ENCODE peak calls at places on chromosome 10, in five cellular contexts. One of them, this sample, is unnamed.

GRCh38 chr10:110967009-110967630 is 47.7 kb downstream of the SHOC2 start:
- DNase-seq in AG04450: no peak
- DNase-seq in neural progenitor cell: no peak
- DNase-seq in psoas muscle: no peak
- DNase-seq in epithelial cell of prostate: no peak
- DNase-seq in this sample: no peak

GRCh38 chr10:30591249-30591670 is 38.3 kb downstream of the LYZL2 start:
- DNase-seq in AG04450: peak; percentile 10
- DNase-seq in neural progenitor cell: peak; percentile 60
- DNase-seq in psoas muscle: no peak
- DNase-seq in epithelial cell of prostate: no peak
- DNase-seq in this sample: no peak

GRCh38 chr10:75226656-75227055 is 9.1 kb downstream of the COMTD1 start:
- DNase-seq in AG04450: no peak
- DNase-seq in neural progenitor cell: peak; percentile 56
- DNase-seq in psoas muscle: no peak
- DNase-seq in epithelial cell of prostate: no peak
- DNase-seq in this sample: no peak

GRCh38 chr10:117346574-117346973 is 28.7 kb downstream of the PDZD8 start:
- DNase-seq in AG04450: no peak
- DNase-seq in neural progenitor cell: peak; percentile 11
- DNase-seq in psoas muscle: no peak
- DNase-seq in epithelial cell of prostate: no peak
- DNase-seq in this sample: no peak

GRCh38 chr10:76643465-76643864 is 994.1 kb downstream of the KCNMA1 start:
- DNase-seq in AG04450: no peak
- DNase-seq in neural progenitor cell: peak; percentile 6
- DNase-seq in psoas muscle: peak; percentile 65
- DNase-seq in epithelial cell of prostate: no peak
- DNase-seq in this sample: no peak

GRCh38 chr10:54402576-54402975 is 398.5 kb downstream of the PCDH15 start:
- DNase-seq in AG04450: no peak
- DNase-seq in neural progenitor cell: peak; percentile 42
- DNase-seq in psoas muscle: no peak
- DNase-seq in epithelial cell of prostate: no peak
- DNase-seq in this sample: no peak

GRCh38 chr10:112835933-112836564 is 114.0 kb upstream of the TCF7L2 start:
- DNase-seq in AG04450: no peak
- DNase-seq in neural progenitor cell: peak; percentile 47
- DNase-seq in psoas muscle: peak; percentile 75
- DNase-seq in epithelial cell of prostate: no peak
- DNase-seq in this sample: no peak

GRCh38 chr10:2978111-2978510 is 89.2 kb upstream of the PFKP start:
- DNase-seq in AG04450: no peak
- DNase-seq in neural progenitor cell: peak; percentile 74
- DNase-seq in psoas muscle: no peak
- DNase-seq in epithelial cell of prostate: no peak
- DNase-seq in this sample: peak; percentile 9

GRCh38 chr10:13971586-13972475 is 358.9 kb downstream of the FRMD4A start:
- DNase-seq in AG04450: no peak
- DNase-seq in neural progenitor cell: no peak
- DNase-seq in psoas muscle: no peak
- DNase-seq in epithelial cell of prostate: no peak
- DNase-seq in this sample: no peak

GRCh38 chr10:118981946-118982345 is 47.6 kb upstream of the NANOS1 start:
- DNase-seq in AG04450: no peak
- DNase-seq in neural progenitor cell: no peak
- DNase-seq in psoas muscle: no peak
- DNase-seq in epithelial cell of prostate: no peak
- DNase-seq in this sample: no peak

GRCh38 chr10:69742928-69743602 is 58.6 kb upstream of the COL13A1 start:
- DNase-seq in AG04450: no peak
- DNase-seq in neural progenitor cell: peak; percentile 72
- DNase-seq in psoas muscle: peak; percentile 71
- DNase-seq in epithelial cell of prostate: no peak
- DNase-seq in this sample: no peak

GRCh38 chr10:69152002-69152401 is 28.0 kb downstream of the VPS26A start:
- DNase-seq in AG04450: no peak
- DNase-seq in neural progenitor cell: no peak
- DNase-seq in psoas muscle: no peak
- DNase-seq in epithelial cell of prostate: no peak
- DNase-seq in this sample: no peak

GRCh38 chr10:128867119-128867518 is 599.9 kb upstream of the MGMT start:
- DNase-seq in AG04450: no peak
- DNase-seq in neural progenitor cell: no peak
- DNase-seq in psoas muscle: no peak
- DNase-seq in epithelial cell of prostate: no peak
- DNase-seq in this sample: no peak

GRCh38 chr10:74371696-74372095 is 220.7 kb downstream of the ADK start:
- DNase-seq in AG04450: no peak
- DNase-seq in neural progenitor cell: no peak
- DNase-seq in psoas muscle: no peak
- DNase-seq in epithelial cell of prostate: no peak
- DNase-seq in this sample: no peak

GRCh38 chr10:27138277-27138676 is 15.9 kb downstream of the YME1L1 start:
- DNase-seq in AG04450: no peak
- DNase-seq in neural progenitor cell: no peak
- DNase-seq in psoas muscle: no peak
- DNase-seq in epithelial cell of prostate: no peak
- DNase-seq in this sample: no peak

GRCh38 chr10:34341473-34341872 is 473.6 kb downstream of the PARD3 start:
- DNase-seq in AG04450: no peak
- DNase-seq in neural progenitor cell: no peak
- DNase-seq in psoas muscle: no peak
- DNase-seq in epithelial cell of prostate: no peak
- DNase-seq in this sample: no peak

GRCh38 chr10:114925675-114926204 is 12.3 kb upstream of the TRUB1 start:
- DNase-seq in AG04450: no peak
- DNase-seq in neural progenitor cell: no peak
- DNase-seq in psoas muscle: no peak
- DNase-seq in epithelial cell of prostate: no peak
- DNase-seq in this sample: no peak

GRCh38 chr10:37638569-37638968 is 218.8 kb downstream of the ZNF248 start:
- DNase-seq in AG04450: no peak
- DNase-seq in neural progenitor cell: no peak
- DNase-seq in psoas muscle: no peak
- DNase-seq in epithelial cell of prostate: no peak
- DNase-seq in this sample: no peak

GRCh38 chr10:77698267-77698932 is 60.8 kb upstream of the KCNMA1 start:
- DNase-seq in AG04450: no peak
- DNase-seq in neural progenitor cell: no peak
- DNase-seq in psoas muscle: no peak
- DNase-seq in epithelial cell of prostate: no peak
- DNase-seq in this sample: no peak

GRCh38 chr10:84537447-84537931 is 209.1 kb downstream of the CCSER2 start:
- DNase-seq in AG04450: peak; percentile 21
- DNase-seq in neural progenitor cell: peak; percentile 86
- DNase-seq in psoas muscle: peak; percentile 66
- DNase-seq in epithelial cell of prostate: no peak
- DNase-seq in this sample: peak; percentile 26

GRCh38 chr10:130961506-130962239 is 349.8 kb downstream of the TCERG1L start:
- DNase-seq in AG04450: no peak
- DNase-seq in neural progenitor cell: no peak
- DNase-seq in psoas muscle: no peak
- DNase-seq in epithelial cell of prostate: no peak
- DNase-seq in this sample: no peak

GRCh38 chr10:29034592-29034991 is 254.3 kb upstream of the LYZL1 start:
- DNase-seq in AG04450: no peak
- DNase-seq in neural progenitor cell: no peak
- DNase-seq in psoas muscle: no peak
- DNase-seq in epithelial cell of prostate: no peak
- DNase-seq in this sample: no peak

GRCh38 chr10:92284112-92284704 is 6.7 kb downstream of the CPEB3 start:
- DNase-seq in AG04450: no peak
- DNase-seq in neural progenitor cell: no peak
- DNase-seq in psoas muscle: no peak
- DNase-seq in epithelial cell of prostate: no peak
- DNase-seq in this sample: no peak

GRCh38 chr10:5666324-5667220 is at the start of gene ASB13:
- DNase-seq in AG04450: no peak
- DNase-seq in neural progenitor cell: peak; percentile 89
- DNase-seq in psoas muscle: peak; percentile 87
- DNase-seq in epithelial cell of prostate: no peak
- DNase-seq in this sample: peak; percentile 75

GRCh38 chr10:101208543-101208942 is 20.7 kb downstream of the LBX1 start:
- DNase-seq in AG04450: no peak
- DNase-seq in neural progenitor cell: no peak
- DNase-seq in psoas muscle: no peak
- DNase-seq in epithelial cell of prostate: no peak
- DNase-seq in this sample: no peak

GRCh38 chr10:79088176-79088575 is 19.4 kb downstream of the ZMIZ1 start:
- DNase-seq in AG04450: no peak
- DNase-seq in neural progenitor cell: no peak
- DNase-seq in psoas muscle: no peak
- DNase-seq in epithelial cell of prostate: no peak
- DNase-seq in this sample: no peak
- H3K27ac ChIP-seq in AG04450: no peak overlapping the region
- H3K27ac ChIP-seq in neural progenitor cell: no peak overlapping the region
- H3K27ac ChIP-seq in psoas muscle: peak overlapping the region; percentile 36
- H3K27ac ChIP-seq in epithelial cell of prostate: peak overlapping the region; percentile 11
- H3K27ac ChIP-seq in this sample: no peak overlapping the region

DNA sequence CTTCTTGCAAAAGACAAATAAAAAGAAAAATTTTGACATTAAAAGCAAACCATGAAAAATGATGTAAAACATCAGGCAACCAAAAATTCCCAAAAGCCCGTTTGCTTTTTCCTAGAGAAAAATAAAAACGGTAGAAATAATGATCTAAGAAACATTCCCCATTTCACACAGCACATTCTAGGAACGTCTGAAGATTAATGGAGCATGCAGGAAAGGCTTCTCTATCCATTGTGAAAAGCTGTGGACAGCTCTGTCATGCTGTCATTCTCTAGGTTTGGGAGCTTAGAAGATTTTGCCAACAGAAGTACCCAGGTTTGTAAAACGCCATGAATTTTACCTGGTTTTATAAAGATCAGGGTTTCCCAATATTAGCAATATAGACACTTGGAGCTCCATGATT is 11.2 kb upstream of the PRTFDC1 start:
- DNase-seq in AG04450: no peak
- DNase-seq in neural progenitor cell: peak; percentile 37
- DNase-seq in psoas muscle: no peak
- DNase-seq in epithelial cell of prostate: no peak
- DNase-seq in this sample: no peak
- H3K27ac ChIP-seq in AG04450: no peak overlapping the region
- H3K27ac ChIP-seq in neural progenitor cell: no peak overlapping the region
- H3K27ac ChIP-seq in psoas muscle: no peak overlapping the region
- H3K27ac ChIP-seq in epithelial cell of prostate: peak overlapping the region; percentile 8
- H3K27ac ChIP-seq in this sample: no peak overlapping the region

GRCh38 chr10:89604200-89604599 is 40.8 kb downstream of the PANK1 start:
- DNase-seq in AG04450: no peak
- DNase-seq in neural progenitor cell: no peak
- DNase-seq in psoas muscle: no peak
- DNase-seq in epithelial cell of prostate: no peak
- DNase-seq in this sample: no peak

GRCh38 chr10:89601728-89602361 is 43.2 kb downstream of the PANK1 start:
- DNase-seq in AG04450: no peak
- DNase-seq in neural progenitor cell: no peak
- DNase-seq in psoas muscle: no peak
- DNase-seq in epithelial cell of prostate: no peak
- DNase-seq in this sample: no peak

GRCh38 chr10:89602919-89603318 is 42.1 kb downstream of the PANK1 start:
- DNase-seq in AG04450: no peak
- DNase-seq in neural progenitor cell: no peak
- DNase-seq in psoas muscle: no peak
- DNase-seq in epithelial cell of prostate: no peak
- DNase-seq in this sample: no peak

DNA sequence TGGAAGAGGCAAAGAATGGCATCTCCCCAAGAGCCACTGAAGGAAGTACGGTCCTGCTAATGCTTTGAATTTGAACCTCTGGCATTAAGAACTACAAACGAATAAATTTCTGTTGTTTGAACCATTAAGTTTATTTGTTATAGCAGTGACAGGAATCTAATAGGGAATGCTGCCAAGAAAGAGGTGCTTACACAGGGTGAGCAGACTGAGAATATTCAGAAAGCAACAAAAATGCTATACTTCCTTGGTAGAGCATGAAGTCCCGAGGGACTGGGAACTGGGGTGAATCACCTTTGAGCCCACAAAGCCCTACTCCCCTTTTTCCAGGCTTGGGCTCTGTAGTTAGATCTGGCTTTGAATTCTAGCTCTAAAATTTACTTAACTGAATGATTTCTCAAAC is 45.0 kb downstream of the PANK1 start:
- DNase-seq in AG04450: no peak
- DNase-seq in neural progenitor cell: no peak
- DNase-seq in psoas muscle: no peak
- DNase-seq in epithelial cell of prostate: no peak
- DNase-seq in this sample: no peak
- H3K27ac ChIP-seq in AG04450: no peak overlapping the region
- H3K27ac ChIP-seq in neural progenitor cell: no peak overlapping the region
- H3K27ac ChIP-seq in psoas muscle: no peak overlapping the region
- H3K27ac ChIP-seq in epithelial cell of prostate: no peak overlapping the region
- H3K27ac ChIP-seq in this sample: no peak overlapping the region

GRCh38 chr10:122746408-122746807 is 46.8 kb upstream of the C10orf120 start:
- DNase-seq in AG04450: no peak
- DNase-seq in neural progenitor cell: no peak
- DNase-seq in psoas muscle: no peak
- DNase-seq in epithelial cell of prostate: peak; percentile 80
- DNase-seq in this sample: no peak
- H3K27ac ChIP-seq in AG04450: no peak overlapping the region
- H3K27ac ChIP-seq in neural progenitor cell: no peak overlapping the region
- H3K27ac ChIP-seq in psoas muscle: no peak overlapping the region
- H3K27ac ChIP-seq in epithelial cell of prostate: no peak overlapping the region
- H3K27ac ChIP-seq in this sample: no peak overlapping the region

GRCh38 chr10:132198068-132198370 is 11.3 kb downstream of the DPYSL4 start:
- DNase-seq in AG04450: no peak
- DNase-seq in neural progenitor cell: no peak
- DNase-seq in psoas muscle: no peak
- DNase-seq in epithelial cell of prostate: no peak
- DNase-seq in this sample: no peak
- H3K27ac ChIP-seq in AG04450: no peak overlapping the region
- H3K27ac ChIP-seq in neural progenitor cell: no peak overlapping the region
- H3K27ac ChIP-seq in psoas muscle: no peak overlapping the region
- H3K27ac ChIP-seq in epithelial cell of prostate: no peak overlapping the region
- H3K27ac ChIP-seq in this sample: no peak overlapping the region

GRCh38 chr10:35384265-35384868 is 48.1 kb downstream of the CCNY start:
- DNase-seq in AG04450: no peak
- DNase-seq in neural progenitor cell: no peak
- DNase-seq in psoas muscle: no peak
- DNase-seq in epithelial cell of prostate: peak; percentile 22
- DNase-seq in this sample: no peak
- H3K27ac ChIP-seq in AG04450: no peak overlapping the region
- H3K27ac ChIP-seq in neural progenitor cell: no peak overlapping the region
- H3K27ac ChIP-seq in psoas muscle: no peak overlapping the region
- H3K27ac ChIP-seq in epithelial cell of prostate: peak overlapping the region; percentile 48
- H3K27ac ChIP-seq in this sample: no peak overlapping the region

GRCh38 chr10:62541811-62542210 is 167.6 kb downstream of the ZNF365 start:
- DNase-seq in AG04450: no peak
- DNase-seq in neural progenitor cell: no peak
- DNase-seq in psoas muscle: no peak
- DNase-seq in epithelial cell of prostate: no peak
- DNase-seq in this sample: no peak

GRCh38 chr10:62543981-62544380 is 169.8 kb downstream of the ZNF365 start:
- DNase-seq in AG04450: no peak
- DNase-seq in neural progenitor cell: no peak
- DNase-seq in psoas muscle: no peak
- DNase-seq in epithelial cell of prostate: no peak
- DNase-seq in this sample: no peak

GRCh38 chr10:62543566-62543965 is 169.4 kb downstream of the ZNF365 start:
- DNase-seq in AG04450: no peak
- DNase-seq in neural progenitor cell: no peak
- DNase-seq in psoas muscle: no peak
- DNase-seq in epithelial cell of prostate: no peak
- DNase-seq in this sample: no peak

GRCh38 chr10:62545667-62546066 is 171.5 kb downstream of the ZNF365 start:
- DNase-seq in AG04450: no peak
- DNase-seq in neural progenitor cell: no peak
- DNase-seq in psoas muscle: no peak
- DNase-seq in epithelial cell of prostate: no peak
- DNase-seq in this sample: no peak

GRCh38 chr10:62545155-62545554 is 171.0 kb downstream of the ZNF365 start:
- DNase-seq in AG04450: no peak
- DNase-seq in neural progenitor cell: no peak
- DNase-seq in psoas muscle: no peak
- DNase-seq in epithelial cell of prostate: no peak
- DNase-seq in this sample: no peak
- H3K27ac ChIP-seq in AG04450: no peak overlapping the region
- H3K27ac ChIP-seq in neural progenitor cell: no peak overlapping the region
- H3K27ac ChIP-seq in psoas muscle: peak overlapping the region; percentile 41
- H3K27ac ChIP-seq in epithelial cell of prostate: no peak overlapping the region
- H3K27ac ChIP-seq in this sample: no peak overlapping the region

This sample was measured in dorsolateral prefrontal cortex.